ENCODE peak calls at places on chromosomes 16 and 17, in seven cellular contexts. I is HCT116, V is H1, M is GM12878, T is SK-N-SH, P is K562, E is HepG2. N is an unnamed sample.

GRCh38 chr17:78979780-78980623 is at the start of gene LGALS3BP:
- DNase-seq in I (peak; percentile 70), V (peak; percentile 70), M (no peak), T (peak; percentile 97), P (no peak), E (peak; percentile 97), N (peak; percentile 59)

GRCh38 chr16:25148568-25149215 is 37.1 kb downstream of the LCMT1 start:
- DNase-seq in I (no peak), V (no peak), M (no peak), T (peak; percentile 28), P (no peak), E (no peak), N (no peak)

GRCh38 chr17:76584427-76585047 is 1.1 kb downstream of the ST6GALNAC2 start:
- DNase-seq in I (no peak), V (no peak), M (no peak), T (peak; percentile 45), P (no peak), E (no peak), N (peak; percentile 70)

GRCh38 chr17:42240201-42240600 is 36.0 kb downstream of the STAT5B start:
- DNase-seq in I (no peak), V (no peak), M (no peak), T (no peak), P (no peak), E (no peak), N (no peak)

GRCh38 chr16:73066321-73066926 is 18.5 kb upstream of the ZFHX3 start:
- DNase-seq in I (no peak), V (peak; percentile 80), M (no peak), T (no peak), P (no peak), E (no peak), N (no peak)

GRCh38 chr16:12750554-12750918 is 53.2 kb downstream of the CPPED1 start:
- DNase-seq in I (no peak), V (no peak), M (no peak), T (no peak), P (no peak), E (no peak), N (no peak)

GRCh38 chr17:5698959-5699358 is 114.7 kb upstream of the NLRP1 start:
- DNase-seq in I (no peak), V (no peak), M (no peak), T (no peak), P (no peak), E (no peak), N (no peak)

GRCh38 chr16:66093217-66093616 is 273.3 kb upstream of the CDH5 start:
- DNase-seq in I (no peak), V (no peak), M (no peak), T (no peak), P (no peak), E (no peak), N (no peak)

GRCh38 chr16:50674831-50675230 is 6.3 kb downstream of the SNX20 start:
- DNase-seq in I (no peak), V (no peak), M (no peak), T (no peak), P (no peak), E (no peak), N (no peak)

GRCh38 chr17:9002610-9003354 is 18.5 kb upstream of the NTN1 start:
- DNase-seq in I (no peak), V (peak; percentile 72), M (no peak), T (peak; percentile 43), P (no peak), E (no peak), N (peak; percentile 73)

GRCh38 chr17:78706271-78706915 is 75.7 kb downstream of the CYTH1 start:
- DNase-seq in I (no peak), V (no peak), M (peak; percentile 97), T (no peak), P (no peak), E (no peak), N (peak; percentile 43)

GRCh38 chr17:18280766-18281165 is 20.3 kb downstream of the MIEF2 start:
- DNase-seq in I (no peak), V (no peak), M (no peak), T (no peak), P (no peak), E (no peak), N (no peak)

GRCh38 chr17:41717408-41718286 is 5.5 kb downstream of the GAST start:
- DNase-seq in I (no peak), V (no peak), M (no peak), T (no peak), P (no peak), E (no peak), N (no peak)

GRCh38 chr16:82085380-82085779 is 50.3 kb downstream of the HSD17B2 start:
- DNase-seq in I (no peak), V (no peak), M (no peak), T (no peak), P (no peak), E (no peak), N (no peak)

GRCh38 chr16:73031155-73031866 is 16.6 kb downstream of the ZFHX3 start:
- DNase-seq in I (no peak), V (no peak), M (no peak), T (no peak), P (no peak), E (no peak), N (no peak)

GRCh38 chr16:70578035-70578434 is 54.4 kb downstream of the SF3B3 start:
- DNase-seq in I (no peak), V (no peak), M (no peak), T (no peak), P (no peak), E (no peak), N (no peak)

GRCh38 chr17:32445976-32446375 is 1.7 kb downstream of the PSMD11 start:
- DNase-seq in I (no peak), V (no peak), M (no peak), T (no peak), P (peak; percentile 68), E (no peak), N (no peak)

GRCh38 chr16:2956566-2956956 is 7.5 kb upstream of the KREMEN2 start:
- DNase-seq in I (no peak), V (no peak), M (no peak), T (no peak), P (no peak), E (no peak), N (no peak)

GRCh38 chr17:81139428-81139827 is 25.9 kb upstream of the PVALEF start:
- DNase-seq in I (no peak), V (no peak), M (no peak), T (no peak), P (no peak), E (no peak), N (no peak)

GRCh38 chr16:24552705-24553104 is 13.3 kb downstream of the RBBP6 start:
- DNase-seq in I (no peak), V (no peak), M (no peak), T (no peak), P (no peak), E (no peak), N (no peak)

GRCh38 chr16:66020642-66021041 is 345.8 kb upstream of the CDH5 start:
- DNase-seq in I (no peak), V (no peak), M (no peak), T (no peak), P (peak; percentile 14), E (no peak), N (no peak)

GRCh38 chr17:3963214-3964201 is 729 bp downstream of the ATP2A3 start:
- DNase-seq in I (no peak), V (peak; percentile 71), M (no peak), T (peak; percentile 54), P (peak; percentile 78), E (no peak), N (no peak)

GRCh38 chr16:77233799-77234502 is 34.7 kb downstream of the SYCE1L start:
- DNase-seq in I (no peak), V (no peak), M (no peak), T (no peak), P (no peak), E (no peak), N (no peak)

GRCh38 chr16:73062640-73063283 is 14.8 kb upstream of the ZFHX3 start:
- DNase-seq in I (no peak), V (peak; percentile 80), M (no peak), T (peak; percentile 79), P (no peak), E (no peak), N (no peak)

GRCh38 chr16:83958137-83958810 is 5.2 kb downstream of the OSGIN1 start:
- DNase-seq in I (no peak), V (no peak), M (no peak), T (peak; percentile 77), P (no peak), E (no peak), N (no peak)

GRCh38 chr16:67244387-67245188 is 2.7 kb downstream of the FHOD1 start:
- DNase-seq in I (peak; percentile 63), V (no peak), M (peak; percentile 78), T (no peak), P (peak; percentile 82), E (no peak), N (peak; percentile 81)

GRCh38 chr16:73047536-73048291 is at the start of gene ZFHX3:
- DNase-seq in I (no peak), V (peak; percentile 84), M (no peak), T (peak; percentile 82), P (no peak), E (peak; percentile 76), N (no peak)

GRCh38 chr17:50451943-50452626 is 16.6 kb downstream of the CHAD start:
- DNase-seq in I (no peak), V (no peak), M (peak; percentile 2), T (no peak), P (no peak), E (no peak), N (no peak)
- TF ChIP-seq JUND in I (no peak), V (no peak), M (no peak), T (no peak), P (no peak), E (no peak), N (no peak)

GRCh38 chr16:74448990-74449389 is 27.7 kb upstream of the CLEC18B start:
- DNase-seq in I (peak; percentile 63), V (no peak), M (no peak), T (no peak), P (peak; percentile 18), E (no peak), N (no peak)
- TF ChIP-seq JUND in I (peak; percentile 84), V (no peak), M (no peak), T (peak; percentile 72), P (peak; percentile 47), E (no peak), N (no peak)

DNA sequence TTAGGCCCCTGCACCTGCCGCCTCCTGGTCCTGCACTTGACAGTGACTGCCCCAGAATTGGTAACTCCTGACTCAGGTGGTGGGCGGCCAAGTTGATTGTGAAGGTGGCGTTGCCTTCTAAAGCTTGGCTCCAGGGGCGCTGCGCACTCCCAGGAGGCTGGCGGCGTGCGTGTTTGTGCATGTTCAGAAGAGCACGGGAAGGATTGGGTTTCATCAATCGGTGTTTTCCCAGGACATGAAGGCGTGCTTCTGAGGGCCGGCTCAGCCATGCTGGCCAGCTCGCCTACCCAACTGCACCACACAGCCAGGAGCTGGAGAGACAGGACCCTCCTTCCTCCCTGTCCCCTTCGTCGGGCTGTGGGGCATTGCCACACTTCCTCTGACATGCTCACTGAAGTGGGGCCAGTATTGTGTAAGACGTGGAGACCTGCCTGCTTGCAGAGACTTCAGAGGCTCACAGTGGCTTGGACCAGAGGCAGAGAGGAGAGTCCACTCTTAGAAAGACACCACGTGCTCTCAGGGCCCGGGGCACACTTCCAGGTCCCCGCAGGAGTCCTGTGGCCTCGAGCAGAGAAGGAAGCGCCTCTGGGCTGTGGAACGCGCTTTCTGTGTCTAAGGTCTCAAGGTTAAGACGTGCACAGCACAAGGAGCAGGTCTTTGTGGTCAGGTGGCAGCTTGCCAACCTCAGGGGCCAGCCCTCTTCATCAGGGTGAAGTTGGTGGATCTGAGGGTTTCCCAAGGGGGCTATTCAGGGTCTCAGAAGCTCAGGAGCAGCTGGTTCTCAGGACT is 2.8 kb downstream of the RAB40C start:
- DNase-seq in I (no peak), V (no peak), M (no peak), T (no peak), P (no peak), E (peak; percentile 51), N (no peak)
- TF ChIP-seq JUND in I (no peak), V (no peak), M (no peak), T (no peak), P (no peak), E (no peak), N (no peak)

GRCh38 chr16:47019563-47019962 is 46.1 kb upstream of the DNAJA2 start:
- DNase-seq in I (no peak), V (no peak), M (no peak), T (no peak), P (no peak), E (no peak), N (peak; percentile 30)
- TF ChIP-seq JUND in I (no peak), V (no peak), M (no peak), T (no peak), P (no peak), E (no peak), N (no peak)

N was measured in T47D.